ENCODE peak calls at places on chromosomes 4 and X, in ten cellular contexts. Z is AG09319; A is T-helper 17 cell; B is Calu3; D is astrocyte of the cerebellum; S is HT-29; W is T-helper 9 cell; N is amygdala; R is OCI-LY7; Y is activated naive CD4-positive, alpha-beta T cell treated with anti-CD3 and anti-CD28 coated beads, Interleukin-2, amount 10 ng/mL, durations not matched to agents 7 days and 5 days. E is an unnamed sample.

GRCh38 chr4:77782102-77782835 is 36.9 kb downstream of the CNOT6L start:
- DNase-seq in Z (no peak), A (no peak), B (no peak), D (no peak), S (no peak), W (no peak), N (no peak), R (no peak), Y (no peak), E (no peak)

GRCh38 chr4:169682360-169683047 is 62.1 kb downstream of the CLCN3 start:
- DNase-seq in Z (no peak), A (no peak), B (no peak), D (no peak), S (no peak), W (no peak), N (no peak), R (no peak), Y (no peak), E (no peak)

GRCh38 chrX:149950681-149951080 is 12.4 kb upstream of the EOLA2 start:
- DNase-seq in Z (peak; percentile 42), A (no peak), B (peak; percentile 35), D (peak; percentile 32), S (peak; percentile 68), W (no peak), N (no peak), R (peak; percentile 27), Y (peak; percentile 28), E (no peak)

GRCh38 chrX:12955882-12956703 is 18.8 kb upstream of the TMSB4X start:
- DNase-seq in Z (no peak), A (no peak), B (peak; percentile 76), D (no peak), S (peak; percentile 69), W (peak; percentile 60), N (peak; percentile 1), R (peak; percentile 88), Y (peak; percentile 73), E (peak; percentile 77)

GRCh38 chr4:181756451-181756850 is 486.8 kb upstream of the TENM3 start:
- DNase-seq in Z (no peak), A (no peak), B (no peak), D (no peak), S (no peak), W (no peak), N (no peak), R (no peak), Y (no peak), E (no peak)

GRCh38 chr4:186651181-186651603 is 72.5 kb downstream of the FAT1 start:
- DNase-seq in Z (no peak), A (no peak), B (no peak), D (no peak), S (no peak), W (no peak), N (no peak), R (no peak), Y (no peak), E (no peak)

GRCh38 chrX:151984328-151984727 is 9.9 kb upstream of the GABRE start:
- DNase-seq in Z (no peak), A (no peak), B (peak; percentile 25), D (peak; percentile 38), S (peak; percentile 39), W (no peak), N (no peak), R (no peak), Y (no peak), E (no peak)

GRCh38 chr4:187444061-187444460 is 551.5 kb upstream of the ZFP42 start:
- DNase-seq in Z (no peak), A (no peak), B (no peak), D (no peak), S (no peak), W (no peak), N (no peak), R (no peak), Y (no peak), E (no peak)

GRCh38 chrX:2320089-2320488 is 180.7 kb downstream of the DHRSX start:
- DNase-seq in Z (no peak), A (no peak), B (no peak), D (no peak), S (no peak), W (no peak), N (no peak), R (no peak), Y (no peak), E (no peak)

GRCh38 chrX:45859407-45859806 is 658.7 kb upstream of the DIPK2B start:
- DNase-seq in Z (no peak), A (no peak), B (no peak), D (no peak), S (no peak), W (no peak), N (no peak), R (no peak), Y (no peak), E (no peak)

GRCh38 chr4:147707892-147708672 is 23.8 kb upstream of the ARHGAP10 start:
- DNase-seq in Z (no peak), A (peak; percentile 40), B (peak; percentile 41), D (no peak), S (peak; percentile 83), W (peak; percentile 36), N (no peak), R (peak; percentile 48), Y (peak; percentile 59), E (no peak)

GRCh38 chrX:51860679-51861078 is 32.7 kb upstream of the MAGED1 start:
- DNase-seq in Z (peak; percentile 8), A (no peak), B (peak; percentile 6), D (no peak), S (peak; percentile 61), W (no peak), N (no peak), R (peak; percentile 33), Y (peak; percentile 20), E (no peak)

GRCh38 chr4:105991726-105992125 is 96.5 kb downstream of the NPNT start:
- DNase-seq in Z (no peak), A (no peak), B (no peak), D (no peak), S (no peak), W (no peak), N (no peak), R (no peak), Y (no peak), E (no peak)

GRCh38 chrX:118730500-118731247 is 3.3 kb downstream of the IL13RA1 start:
- DNase-seq in Z (peak; percentile 20), A (no peak), B (no peak), D (no peak), S (no peak), W (no peak), N (no peak), R (no peak), Y (no peak), E (no peak)

GRCh38 chr4:110609044-110609750 is 13.7 kb downstream of the PITX2 start:
- DNase-seq in Z (no peak), A (no peak), B (no peak), D (no peak), S (peak; percentile 65), W (no peak), N (no peak), R (no peak), Y (no peak), E (no peak)

GRCh38 chrX:130874751-130875150 is 28.3 kb downstream of the ENOX2 start:
- DNase-seq in Z (peak; percentile 19), A (no peak), B (no peak), D (no peak), S (no peak), W (no peak), N (no peak), R (no peak), Y (no peak), E (no peak)

GRCh38 chr4:182922551-182923284 is 5.5 kb upstream of the DCTD start:
- DNase-seq in Z (no peak), A (no peak), B (peak; percentile 30), D (no peak), S (peak; percentile 61), W (no peak), N (no peak), R (no peak), Y (no peak), E (no peak)

GRCh38 chrX:138298268-138298667 is 413.2 kb downstream of the FGF13 start:
- DNase-seq in Z (no peak), A (no peak), B (no peak), D (no peak), S (no peak), W (no peak), N (no peak), R (no peak), Y (no peak), E (no peak)

GRCh38 chr4:65880594-65880993 is 210.3 kb upstream of the EPHA5 start:
- DNase-seq in Z (no peak), A (no peak), B (no peak), D (no peak), S (peak; percentile 35), W (no peak), N (no peak), R (no peak), Y (no peak), E (no peak)

GRCh38 chr4:17932041-17932440 is 89.5 kb downstream of the LCORL start:
- DNase-seq in Z (no peak), A (no peak), B (no peak), D (no peak), S (no peak), W (no peak), N (no peak), R (no peak), Y (no peak), E (no peak)

GRCh38 chr4:74543247-74543670 is 98.3 kb downstream of the AREG start:
- DNase-seq in Z (no peak), A (no peak), B (no peak), D (no peak), S (peak; percentile 68), W (no peak), N (no peak), R (peak; percentile 1), Y (peak; percentile 20), E (no peak)

GRCh38 chr4:174983128-174983750 is 65.1 kb downstream of the ADAM29 start:
- DNase-seq in Z (no peak), A (no peak), B (no peak), D (no peak), S (no peak), W (no peak), N (no peak), R (peak; percentile 22), Y (no peak), E (no peak)

E was measured in kidney.